ENCODE peak calls at places on chromosome X, in nine cellular contexts. A is tibial nerve; Q is small intestine; D is left ventricle myocardium inferior; H is K562; W is neural progenitor cell; J is DND-41; B is hepatocyte; I is effector memory CD4-positive, alpha-beta T cell. C is an unnamed sample.
A peak's percentile ranks its signal among the peaks of the same experiment; 100 is the strongest.

GRCh38 chrX:53321216-53321942 is 40.0 kb upstream of the IQSEC2 start:
- DNase-seq in A (no peak), Q (no peak), D (no peak), H (no peak), W (peak; percentile 35), J (no peak), B (peak; percentile 26), I (no peak), C (no peak)

GRCh38 chrX:127908369-127908768 is 143.8 kb downstream of the ACTRT1 start:
- DNase-seq in A (no peak), Q (no peak), D (no peak), H (no peak), W (no peak), J (no peak), B (no peak), I (no peak), C (no peak)

GRCh38 chrX:13076176-13076956 is 31.9 kb upstream of the FAM9C start:
- DNase-seq in A (no peak), Q (no peak), D (no peak), H (no peak), W (no peak), J (no peak), B (no peak), I (no peak), C (no peak)

GRCh38 chrX:115892056-115892708 is 278.4 kb upstream of the AGTR2 start:
- DNase-seq in A (no peak), Q (peak; percentile 92), D (no peak), H (no peak), W (no peak), J (no peak), B (peak; percentile 37), I (no peak), C (no peak)

GRCh38 chrX:49230500-49231232 is 2.5 kb downstream of the CACNA1F start:
- DNase-seq in A (peak; percentile 21), Q (peak; percentile 71), D (peak; percentile 64), H (peak; percentile 88), W (peak; percentile 72), J (no peak), B (peak; percentile 55), I (peak; percentile 35), C (peak; percentile 16)

GRCh38 chrX:12970691-12971202 is 4.2 kb upstream of the TMSB4X start:
- DNase-seq in A (peak; percentile 43), Q (peak; percentile 52), D (no peak), H (peak; percentile 66), W (peak; percentile 74), J (peak; percentile 75), B (peak; percentile 79), I (peak; percentile 47), C (no peak)

GRCh38 chrX:40105791-40106676 is 8.3 kb upstream of the BCOR start:
- DNase-seq in A (peak; percentile 52), Q (peak; percentile 69), D (peak; percentile 79), H (peak; percentile 86), W (peak; percentile 88), J (peak; percentile 80), B (peak; percentile 91), I (peak; percentile 61), C (no peak)

GRCh38 chrX:77446029-77446585 is 1.1 kb upstream of the FGF16 start:
- DNase-seq in A (no peak), Q (peak; percentile 11), D (peak; percentile 14), H (no peak), W (peak; percentile 48), J (no peak), B (peak; percentile 13), I (no peak), C (no peak)

GRCh38 chrX:105845661-105846060 is 23.3 kb downstream of the NRK start:
- DNase-seq in A (no peak), Q (no peak), D (no peak), H (no peak), W (no peak), J (no peak), B (no peak), I (no peak), C (no peak)

GRCh38 chrX:111254896-111255693 is 15.2 kb downstream of the CAPN6 start:
- DNase-seq in A (no peak), Q (no peak), D (no peak), H (no peak), W (no peak), J (no peak), B (no peak), I (no peak), C (no peak)

GRCh38 chrX:43655151-43655676 is 885 bp upstream of the MAOA start:
- DNase-seq in A (peak; percentile 10), Q (no peak), D (peak; percentile 24), H (no peak), W (peak; percentile 59), J (peak; percentile 3), B (peak; percentile 57), I (no peak), C (no peak)

GRCh38 chrX:132077912-132078311 is 49.9 kb downstream of the FRMD7 start:
- DNase-seq in A (no peak), Q (peak; percentile 6), D (no peak), H (no peak), W (no peak), J (no peak), B (no peak), I (no peak), C (no peak)

GRCh38 chrX:110331444-110332025 is 13.7 kb upstream of the AMMECR1 start:
- DNase-seq in A (no peak), Q (no peak), D (no peak), H (no peak), W (no peak), J (no peak), B (no peak), I (no peak), C (no peak)

GRCh38 chrX:110171442-110171841 is 146.4 kb downstream of the AMMECR1 start:
- DNase-seq in A (no peak), Q (no peak), D (no peak), H (no peak), W (no peak), J (no peak), B (no peak), I (no peak), C (no peak)

GRCh38 chrX:13151806-13152510 is 107.5 kb upstream of the FAM9C start:
- DNase-seq in A (no peak), Q (no peak), D (no peak), H (no peak), W (no peak), J (peak; percentile 74), B (peak; percentile 43), I (peak; percentile 45), C (no peak)

GRCh38 chrX:20432048-20432447 is 165.3 kb upstream of the RPS6KA3 start:
- DNase-seq in A (no peak), Q (no peak), D (no peak), H (no peak), W (no peak), J (no peak), B (no peak), I (no peak), C (no peak)

GRCh38 chrX:13487731-13488505 is 81.5 kb upstream of the EGFL6 start:
- DNase-seq in A (peak; percentile 69), Q (peak; percentile 58), D (no peak), H (peak; percentile 58), W (peak; percentile 78), J (peak; percentile 60), B (peak; percentile 85), I (peak; percentile 15), C (no peak)

GRCh38 chrX:70175338-70175737 is 1.9 kb upstream of the DGAT2L6 start:
- DNase-seq in A (no peak), Q (no peak), D (no peak), H (peak; percentile 8), W (no peak), J (no peak), B (no peak), I (no peak), C (no peak)

GRCh38 chrX:41449615-41450014 is 2.5 kb downstream of the NYX start:
- DNase-seq in A (peak; percentile 24), Q (no peak), D (no peak), H (no peak), W (no peak), J (no peak), B (no peak), I (no peak), C (no peak)
- H3K27ac ChIP-seq in A (peak overlapping the region; percentile 54), Q (no peak overlapping the region), D (peak overlapping the region; percentile 75), H (no peak overlapping the region), W (no peak overlapping the region), J (no peak overlapping the region), B (no peak overlapping the region), I (no peak overlapping the region), C (peak overlapping the region; percentile 63)

GRCh38 chrX:154354013-154354412 is 20.4 kb downstream of the FLNA start:
- DNase-seq in A (no peak), Q (no peak), D (peak; percentile 9), H (no peak), W (no peak), J (no peak), B (no peak), I (no peak), C (no peak)
- H3K27ac ChIP-seq in A (no peak overlapping the region), Q (no peak overlapping the region), D (peak overlapping the region; percentile 19), H (no peak overlapping the region), W (no peak overlapping the region), J (no peak overlapping the region), B (no peak overlapping the region), I (no peak overlapping the region), C (no peak overlapping the region)

DNA sequence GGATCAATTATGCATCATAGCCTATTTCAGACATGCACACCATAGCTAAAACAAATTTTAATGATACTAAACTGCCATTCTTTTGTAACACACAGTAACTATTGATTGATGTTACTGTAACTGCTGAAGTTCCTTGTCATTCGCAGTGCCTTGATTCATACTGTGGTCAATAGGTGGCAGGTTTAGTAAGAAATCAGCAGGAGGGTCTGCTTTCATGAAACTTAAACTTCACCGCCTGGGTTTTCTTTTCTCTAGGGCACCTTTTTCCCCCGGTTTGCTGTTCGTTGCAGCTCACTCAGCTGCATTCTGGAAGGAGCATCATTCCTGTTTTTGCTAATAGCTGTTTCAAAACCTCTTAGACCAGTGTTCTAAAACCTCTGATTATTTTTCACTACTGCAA is 88.1 kb downstream of the RPA4 start:
- DNase-seq in A (no peak), Q (no peak), D (no peak), H (no peak), W (no peak), J (no peak), B (no peak), I (no peak), C (no peak)
- H3K27ac ChIP-seq in A (no peak overlapping the region), Q (no peak overlapping the region), D (no peak overlapping the region), H (no peak overlapping the region), W (no peak overlapping the region), J (no peak overlapping the region), B (no peak overlapping the region), I (no peak overlapping the region), C (no peak overlapping the region)

DNA sequence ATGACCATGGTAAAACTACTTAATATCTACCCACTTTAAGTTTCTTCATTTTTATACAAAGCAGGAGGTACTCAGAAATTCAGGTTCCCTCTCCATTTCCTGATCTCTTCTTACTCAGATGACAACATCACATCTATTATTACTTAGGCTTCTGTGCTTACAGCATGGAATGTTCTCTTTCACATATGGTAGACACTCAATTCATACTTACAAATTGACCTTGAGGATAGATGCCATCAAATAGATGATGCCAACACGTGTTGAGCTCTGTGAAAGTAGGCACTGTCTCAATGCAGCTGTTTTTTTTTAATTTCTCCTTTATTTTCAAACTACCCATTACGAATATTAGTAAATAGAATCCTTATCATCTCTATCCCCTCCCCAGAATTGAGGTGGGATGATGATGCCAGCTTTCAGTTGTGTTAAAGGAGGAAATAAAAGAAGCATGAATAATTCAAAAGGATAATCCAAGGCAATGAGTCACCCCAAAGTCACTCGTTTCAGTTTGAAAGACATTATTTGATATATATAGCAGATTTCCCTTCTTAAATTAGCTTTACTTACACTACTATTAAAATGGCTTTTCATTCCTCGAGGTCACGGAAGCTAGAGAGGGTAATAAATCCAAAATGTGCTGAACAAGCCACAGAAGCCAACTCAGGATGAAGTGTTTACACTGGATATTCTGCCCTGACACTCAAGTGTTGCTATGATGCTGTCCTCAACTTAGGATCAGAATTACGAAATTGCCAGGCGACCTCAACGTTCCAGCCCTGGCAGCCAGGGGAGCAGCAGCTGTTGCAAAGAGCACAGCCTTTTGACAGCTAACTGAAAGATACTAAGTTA is 124.2 kb upstream of the EOLA2 start:
- DNase-seq in A (peak; percentile 20), Q (peak; percentile 1), D (peak; percentile 36), H (no peak), W (no peak), J (no peak), B (no peak), I (no peak), C (no peak)
- H3K27ac ChIP-seq in A (no peak overlapping the region), Q (no peak overlapping the region), D (no peak overlapping the region), H (no peak overlapping the region), W (no peak overlapping the region), J (no peak overlapping the region), B (no peak overlapping the region), I (no peak overlapping the region), C (no peak overlapping the region)